ENCODE peak calls at places on chromosomes 13 and 19, in ten cellular contexts. One of them, this sample, is unnamed.

GRCh38 chr13:44147222-44147621 is 226.4 kb upstream of the SERP2 start:
- DNase-seq in GM23338: no peak
- DNase-seq in HL-60: no peak
- DNase-seq in breast epithelium: no peak
- DNase-seq in AG04450: no peak
- DNase-seq in ascending aorta: no peak
- DNase-seq in A549: no peak
- DNase-seq in ovary: no peak
- DNase-seq in WERI-Rb-1: no peak
- DNase-seq in cardiac muscle cell: no peak
- DNase-seq in this sample: no peak

GRCh38 chr13:21511841-21512240 is 52.7 kb upstream of the ZDHHC20 start:
- DNase-seq in cardiac muscle cell: no peak
- DNase-seq in AG04450: no peak
- DNase-seq in ovary: no peak
- DNase-seq in breast epithelium: no peak
- DNase-seq in GM23338: no peak
- DNase-seq in A549: no peak
- DNase-seq in WERI-Rb-1: no peak
- DNase-seq in ascending aorta: no peak
- DNase-seq in HL-60: no peak
- DNase-seq in this sample: no peak

GRCh38 chr13:49936085-49936942 is at the start of gene SPRYD7:
- DNase-seq in ovary: peak
- DNase-seq in AG04450: peak
- DNase-seq in A549: peak
- DNase-seq in HL-60: peak
- DNase-seq in cardiac muscle cell: peak
- DNase-seq in ascending aorta: peak
- DNase-seq in WERI-Rb-1: peak
- DNase-seq in GM23338: peak
- DNase-seq in breast epithelium: peak
- DNase-seq in this sample: peak

GRCh38 chr19:46825731-46826055 is 25.0 kb downstream of the AP2S1 start:
- DNase-seq in cardiac muscle cell: no peak
- DNase-seq in GM23338: no peak
- DNase-seq in AG04450: no peak
- DNase-seq in ovary: no peak
- DNase-seq in WERI-Rb-1: no peak
- DNase-seq in breast epithelium: no peak
- DNase-seq in A549: no peak
- DNase-seq in HL-60: no peak
- DNase-seq in ascending aorta: no peak
- DNase-seq in this sample: no peak

GRCh38 chr19:18274303-18274775 is at the start of gene IQCN:
- DNase-seq in A549: peak
- DNase-seq in AG04450: no peak
- DNase-seq in HL-60: peak
- DNase-seq in cardiac muscle cell: no peak
- DNase-seq in GM23338: peak
- DNase-seq in WERI-Rb-1: no peak
- DNase-seq in breast epithelium: no peak
- DNase-seq in ovary: peak
- DNase-seq in ascending aorta: peak
- DNase-seq in this sample: no peak

GRCh38 chr19:27974082-27974513 is 1238.9 kb downstream of the UQCRFS1 start:
- DNase-seq in AG04450: no peak
- DNase-seq in breast epithelium: no peak
- DNase-seq in GM23338: peak
- DNase-seq in WERI-Rb-1: peak
- DNase-seq in cardiac muscle cell: peak
- DNase-seq in ovary: peak
- DNase-seq in ascending aorta: no peak
- DNase-seq in HL-60: peak
- DNase-seq in A549: peak
- DNase-seq in this sample: no peak

GRCh38 chr13:49248433-49249002 is 793 bp downstream of the CDADC1 start:
- DNase-seq in cardiac muscle cell: no peak
- DNase-seq in breast epithelium: no peak
- DNase-seq in HL-60: peak
- DNase-seq in AG04450: no peak
- DNase-seq in ovary: no peak
- DNase-seq in WERI-Rb-1: no peak
- DNase-seq in GM23338: no peak
- DNase-seq in ascending aorta: no peak
- DNase-seq in A549: no peak
- DNase-seq in this sample: no peak

GRCh38 chr19:37991841-37992248 is 84.8 kb downstream of the SIPA1L3 start:
- DNase-seq in HL-60: no peak
- DNase-seq in AG04450: no peak
- DNase-seq in ovary: no peak
- DNase-seq in GM23338: no peak
- DNase-seq in A549: no peak
- DNase-seq in WERI-Rb-1: no peak
- DNase-seq in cardiac muscle cell: no peak
- DNase-seq in ascending aorta: no peak
- DNase-seq in breast epithelium: no peak
- DNase-seq in this sample: no peak

GRCh38 chr13:23020246-23020843 is 160.4 kb upstream of the SGCG start:
- DNase-seq in HL-60: peak
- DNase-seq in cardiac muscle cell: peak
- DNase-seq in WERI-Rb-1: peak
- DNase-seq in AG04450: no peak
- DNase-seq in ascending aorta: peak
- DNase-seq in ovary: peak
- DNase-seq in breast epithelium: no peak
- DNase-seq in A549: peak
- DNase-seq in GM23338: peak
- DNase-seq in this sample: no peak

GRCh38 chr13:53237696-53238095 is 209.1 kb downstream of the OLFM4 start:
- DNase-seq in HL-60: no peak
- DNase-seq in A549: no peak
- DNase-seq in cardiac muscle cell: no peak
- DNase-seq in GM23338: no peak
- DNase-seq in WERI-Rb-1: peak
- DNase-seq in ascending aorta: no peak
- DNase-seq in AG04450: no peak
- DNase-seq in ovary: no peak
- DNase-seq in breast epithelium: no peak
- DNase-seq in this sample: no peak

GRCh38 chr13:37429976-37430375 is 168.6 kb downstream of the POSTN start:
- DNase-seq in A549: no peak
- DNase-seq in GM23338: no peak
- DNase-seq in ovary: no peak
- DNase-seq in cardiac muscle cell: no peak
- DNase-seq in ascending aorta: no peak
- DNase-seq in HL-60: no peak
- DNase-seq in WERI-Rb-1: no peak
- DNase-seq in AG04450: peak
- DNase-seq in breast epithelium: no peak
- DNase-seq in this sample: no peak

DNA sequence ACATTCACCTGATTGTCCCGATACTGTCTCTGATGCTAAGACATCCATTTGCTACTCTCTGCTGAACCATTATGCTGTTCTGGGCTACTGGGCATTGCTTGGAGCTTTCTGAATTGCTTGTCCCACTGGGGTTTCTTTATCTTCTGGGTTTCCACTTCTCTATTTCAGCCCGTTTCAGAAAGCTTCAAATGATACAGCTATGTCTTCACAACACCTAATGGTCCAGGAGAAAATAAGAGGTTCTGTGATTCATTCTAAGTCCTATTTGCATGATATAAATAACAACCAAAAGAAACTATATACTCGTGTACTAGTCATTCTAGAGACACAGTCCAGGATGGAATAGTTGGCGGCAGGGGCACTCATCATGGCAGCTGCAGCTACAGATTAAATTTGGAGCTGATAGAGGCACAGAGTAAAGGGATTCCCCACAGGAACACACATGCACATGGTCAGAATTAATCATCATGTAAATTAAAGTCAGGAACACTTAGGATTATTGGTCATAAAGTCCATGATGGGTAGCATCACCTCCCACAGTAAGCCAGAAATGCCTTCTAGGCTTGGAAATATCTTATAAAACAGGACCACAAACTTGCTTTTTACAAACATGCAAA is 33.3 kb upstream of the SCEL start:
- DNase-seq in A549: no peak
- DNase-seq in ascending aorta: no peak
- DNase-seq in ovary: no peak
- DNase-seq in HL-60: no peak
- DNase-seq in GM23338: no peak
- DNase-seq in breast epithelium: no peak
- DNase-seq in WERI-Rb-1: no peak
- DNase-seq in AG04450: no peak
- DNase-seq in cardiac muscle cell: no peak
- DNase-seq in this sample: no peak
- H3K27ac ChIP-seq in A549: no peak
- H3K27ac ChIP-seq in ascending aorta: no peak
- H3K27ac ChIP-seq in ovary: no peak
- H3K27ac ChIP-seq in HL-60: no peak
- H3K27ac ChIP-seq in GM23338: no peak
- H3K27ac ChIP-seq in breast epithelium: no peak
- H3K27ac ChIP-seq in WERI-Rb-1: no peak
- H3K27ac ChIP-seq in AG04450: no peak
- H3K27ac ChIP-seq in cardiac muscle cell: no peak
- H3K27ac ChIP-seq in this sample: no peak

GRCh38 chr19:14166448-14166847 is 30.1 kb upstream of the ASF1B start:
- DNase-seq in ovary: no peak
- DNase-seq in AG04450: no peak
- DNase-seq in WERI-Rb-1: no peak
- DNase-seq in breast epithelium: no peak
- DNase-seq in GM23338: no peak
- DNase-seq in HL-60: no peak
- DNase-seq in cardiac muscle cell: no peak
- DNase-seq in ascending aorta: no peak
- DNase-seq in A549: no peak
- DNase-seq in this sample: no peak
- H3K4me3 ChIP-seq in ovary: no peak
- H3K4me3 ChIP-seq in AG04450: no peak
- H3K4me3 ChIP-seq in WERI-Rb-1: no peak
- H3K4me3 ChIP-seq in breast epithelium: peak
- H3K4me3 ChIP-seq in GM23338: no peak
- H3K4me3 ChIP-seq in HL-60: no peak
- H3K4me3 ChIP-seq in cardiac muscle cell: no peak
- H3K4me3 ChIP-seq in ascending aorta: no peak
- H3K4me3 ChIP-seq in A549: no peak
- H3K4me3 ChIP-seq in this sample: no peak

GRCh38 chr19:11291991-11292390 is 4.0 kb upstream of the TSPAN16 start:
- DNase-seq in AG04450: no peak
- DNase-seq in ovary: no peak
- DNase-seq in GM23338: no peak
- DNase-seq in A549: no peak
- DNase-seq in WERI-Rb-1: no peak
- DNase-seq in ascending aorta: no peak
- DNase-seq in HL-60: peak
- DNase-seq in breast epithelium: no peak
- DNase-seq in cardiac muscle cell: no peak
- DNase-seq in this sample: no peak

GRCh38 chr19:11284535-11284934 is 11.4 kb upstream of the TSPAN16 start:
- DNase-seq in ascending aorta: no peak
- DNase-seq in A549: no peak
- DNase-seq in breast epithelium: no peak
- DNase-seq in GM23338: no peak
- DNase-seq in cardiac muscle cell: no peak
- DNase-seq in HL-60: no peak
- DNase-seq in ovary: no peak
- DNase-seq in AG04450: no peak
- DNase-seq in WERI-Rb-1: no peak
- DNase-seq in this sample: no peak

GRCh38 chr19:11291415-11291814 is 4.5 kb upstream of the TSPAN16 start:
- DNase-seq in AG04450: no peak
- DNase-seq in cardiac muscle cell: no peak
- DNase-seq in ovary: no peak
- DNase-seq in GM23338: no peak
- DNase-seq in HL-60: no peak
- DNase-seq in breast epithelium: no peak
- DNase-seq in ascending aorta: no peak
- DNase-seq in A549: no peak
- DNase-seq in WERI-Rb-1: no peak
- DNase-seq in this sample: no peak

GRCh38 chr19:11286312-11286974 is 9.5 kb upstream of the TSPAN16 start:
- DNase-seq in cardiac muscle cell: no peak
- DNase-seq in AG04450: peak
- DNase-seq in ascending aorta: no peak
- DNase-seq in breast epithelium: no peak
- DNase-seq in A549: no peak
- DNase-seq in ovary: no peak
- DNase-seq in WERI-Rb-1: no peak
- DNase-seq in HL-60: no peak
- DNase-seq in GM23338: no peak
- DNase-seq in this sample: no peak

GRCh38 chr19:11288349-11288748 is 7.6 kb upstream of the TSPAN16 start:
- DNase-seq in ovary: no peak
- DNase-seq in GM23338: peak
- DNase-seq in WERI-Rb-1: peak
- DNase-seq in A549: peak
- DNase-seq in breast epithelium: no peak
- DNase-seq in AG04450: peak
- DNase-seq in ascending aorta: no peak
- DNase-seq in cardiac muscle cell: no peak
- DNase-seq in HL-60: peak
- DNase-seq in this sample: no peak
- TF ChIP-seq CTCF in ovary: no peak
- TF ChIP-seq CTCF in GM23338: peak
- TF ChIP-seq CTCF in WERI-Rb-1: peak
- TF ChIP-seq CTCF in A549: no peak
- TF ChIP-seq CTCF in breast epithelium: peak
- TF ChIP-seq CTCF in AG04450: peak
- TF ChIP-seq CTCF in ascending aorta: peak
- TF ChIP-seq CTCF in cardiac muscle cell: peak
- TF ChIP-seq CTCF in HL-60: peak
- TF ChIP-seq CTCF in this sample: peak

DNA sequence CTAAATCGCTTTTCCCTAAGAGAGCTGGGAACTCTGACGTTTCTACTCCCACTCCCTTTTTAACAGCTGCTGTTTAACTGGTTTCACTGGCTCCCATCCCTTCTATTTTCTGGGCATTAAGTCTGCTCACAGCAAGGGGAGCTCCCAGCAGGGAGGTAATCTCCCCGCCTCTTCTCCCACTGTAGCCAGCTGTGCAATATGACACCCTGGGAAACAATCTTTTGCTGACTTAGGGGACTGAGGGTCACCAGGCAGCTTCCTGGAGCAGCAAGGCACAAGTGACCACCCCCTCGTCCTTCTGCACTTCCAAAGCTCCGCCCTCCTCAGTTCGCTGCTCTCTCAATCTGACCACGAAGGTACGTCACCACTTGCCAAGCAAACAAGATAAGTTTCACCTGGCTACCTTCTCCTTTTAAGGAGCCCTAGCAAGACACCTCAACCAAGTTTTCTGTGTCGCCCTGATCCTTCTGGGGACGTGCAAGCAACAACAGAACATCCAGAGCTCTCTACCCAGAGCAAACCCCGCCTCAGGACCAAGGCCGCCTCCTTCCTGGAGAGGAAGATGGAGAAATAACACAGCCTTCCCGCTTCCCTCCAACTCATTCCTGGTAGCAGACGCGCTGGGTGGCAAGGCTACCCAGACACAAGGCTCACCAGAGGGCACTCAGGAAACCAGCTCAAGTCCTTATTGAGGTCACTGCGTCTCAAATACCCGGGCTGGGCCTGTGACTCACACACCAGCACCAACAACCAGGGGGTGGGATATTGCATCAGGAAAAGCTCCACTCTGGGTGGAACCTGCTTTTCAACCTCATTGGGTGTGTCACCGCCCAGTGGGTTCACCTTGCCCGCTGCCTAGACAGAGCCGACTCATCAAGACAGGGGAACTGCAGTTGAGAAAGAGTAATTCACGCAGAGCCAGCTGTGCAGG is 92.4 kb downstream of the STK24 start:
- DNase-seq in A549: peak
- DNase-seq in breast epithelium: peak
- DNase-seq in AG04450: no peak
- DNase-seq in ascending aorta: peak
- DNase-seq in cardiac muscle cell: peak
- DNase-seq in HL-60: peak
- DNase-seq in GM23338: peak
- DNase-seq in WERI-Rb-1: peak
- DNase-seq in ovary: peak
- DNase-seq in this sample: peak
- H3K27ac ChIP-seq in A549: peak
- H3K27ac ChIP-seq in breast epithelium: peak
- H3K27ac ChIP-seq in AG04450: peak
- H3K27ac ChIP-seq in ascending aorta: peak
- H3K27ac ChIP-seq in cardiac muscle cell: peak
- H3K27ac ChIP-seq in HL-60: peak
- H3K27ac ChIP-seq in GM23338: peak
- H3K27ac ChIP-seq in WERI-Rb-1: peak
- H3K27ac ChIP-seq in ovary: no peak
- H3K27ac ChIP-seq in this sample: peak